ENCODE peak calls at places on chromosome 21, in four cellular contexts. One of them, this sample, is unnamed.

GRCh38 chr21:42532466-42533181 is 19.0 kb downstream of the SLC37A1 start:
- DNase-seq in GM12865: no peak
- DNase-seq in effector memory CD8-positive, alpha-beta T cell: no peak
- DNase-seq in uterus: peak; percentile 65
- DNase-seq in this sample: peak; percentile 98

GRCh38 chr21:44398499-44398898 is 45.1 kb downstream of the TRPM2 start:
- DNase-seq in effector memory CD8-positive, alpha-beta T cell: no peak
- DNase-seq in uterus: no peak
- DNase-seq in GM12865: no peak
- DNase-seq in this sample: no peak

GRCh38 chr21:39036581-39036980 is 146.7 kb downstream of the PSMG1 start:
- DNase-seq in effector memory CD8-positive, alpha-beta T cell: no peak
- DNase-seq in GM12865: no peak
- DNase-seq in uterus: no peak
- DNase-seq in this sample: no peak

GRCh38 chr21:39660191-39660590 is 47.5 kb downstream of the B3GALT5 start:
- DNase-seq in uterus: no peak
- DNase-seq in GM12865: no peak
- DNase-seq in effector memory CD8-positive, alpha-beta T cell: no peak
- DNase-seq in this sample: no peak

GRCh38 chr21:27677547-27677946 is 710.7 kb upstream of the ADAMTS5 start:
- DNase-seq in uterus: no peak
- DNase-seq in GM12865: no peak
- DNase-seq in effector memory CD8-positive, alpha-beta T cell: no peak
- DNase-seq in this sample: no peak

GRCh38 chr21:17612023-17612564 is 607 bp downstream of the BTG3 start:
- DNase-seq in GM12865: peak; percentile 31
- DNase-seq in uterus: peak; percentile 47
- DNase-seq in effector memory CD8-positive, alpha-beta T cell: no peak
- DNase-seq in this sample: no peak

GRCh38 chr21:41786521-41786987 is 19.7 kb upstream of the RIPK4 start:
- DNase-seq in effector memory CD8-positive, alpha-beta T cell: no peak
- DNase-seq in GM12865: no peak
- DNase-seq in uterus: no peak
- DNase-seq in this sample: no peak

GRCh38 chr21:37276377-37276776 is 9.2 kb upstream of the VPS26C start:
- DNase-seq in uterus: no peak
- DNase-seq in GM12865: no peak
- DNase-seq in effector memory CD8-positive, alpha-beta T cell: no peak
- DNase-seq in this sample: no peak

GRCh38 chr21:45029298-45029967 is 44.9 kb upstream of the ADARB1 start:
- DNase-seq in effector memory CD8-positive, alpha-beta T cell: no peak
- DNase-seq in uterus: no peak
- DNase-seq in GM12865: no peak
- DNase-seq in this sample: no peak

GRCh38 chr21:28823464-28823863 is 169.2 kb downstream of the LTN1 start:
- DNase-seq in uterus: no peak
- DNase-seq in GM12865: no peak
- DNase-seq in effector memory CD8-positive, alpha-beta T cell: no peak
- DNase-seq in this sample: no peak

GRCh38 chr21:38910390-38911008 is 104.8 kb downstream of the ETS2 start:
- DNase-seq in uterus: no peak
- DNase-seq in effector memory CD8-positive, alpha-beta T cell: no peak
- DNase-seq in GM12865: no peak
- DNase-seq in this sample: no peak

GRCh38 chr21:42811960-42812359 is 67.4 kb downstream of the WDR4 start:
- DNase-seq in GM12865: no peak
- DNase-seq in uterus: no peak
- DNase-seq in effector memory CD8-positive, alpha-beta T cell: no peak
- DNase-seq in this sample: no peak

GRCh38 chr21:20968391-20968790 is 29.8 kb upstream of the NCAM2 start:
- DNase-seq in effector memory CD8-positive, alpha-beta T cell: no peak
- DNase-seq in uterus: no peak
- DNase-seq in GM12865: no peak
- DNase-seq in this sample: no peak

GRCh38 chr21:18244721-18245486 is at the start of gene CHODL:
- DNase-seq in GM12865: no peak
- DNase-seq in uterus: no peak
- DNase-seq in effector memory CD8-positive, alpha-beta T cell: no peak
- DNase-seq in this sample: no peak

GRCh38 chr21:39033878-39034589 is 149.2 kb downstream of the PSMG1 start:
- DNase-seq in effector memory CD8-positive, alpha-beta T cell: no peak
- DNase-seq in GM12865: no peak
- DNase-seq in uterus: no peak
- DNase-seq in this sample: no peak

GRCh38 chr21:39137248-39138186 is 45.7 kb downstream of the PSMG1 start:
- DNase-seq in GM12865: no peak
- DNase-seq in effector memory CD8-positive, alpha-beta T cell: no peak
- DNase-seq in uterus: peak; percentile 45
- DNase-seq in this sample: no peak

GRCh38 chr21:37645848-37646247 is 270.4 kb downstream of the KCNJ6 start:
- DNase-seq in uterus: no peak
- DNase-seq in effector memory CD8-positive, alpha-beta T cell: no peak
- DNase-seq in GM12865: no peak
- DNase-seq in this sample: no peak

GRCh38 chr21:39136711-39137110 is 46.5 kb downstream of the PSMG1 start:
- DNase-seq in effector memory CD8-positive, alpha-beta T cell: no peak
- DNase-seq in GM12865: no peak
- DNase-seq in uterus: no peak
- DNase-seq in this sample: no peak

GRCh38 chr21:30994917-30995316 is 43.4 kb downstream of the KRTAP19-8 start:
- DNase-seq in uterus: no peak
- DNase-seq in GM12865: no peak
- DNase-seq in effector memory CD8-positive, alpha-beta T cell: no peak
- DNase-seq in this sample: no peak

GRCh38 chr21:42288962-42289361 is 26.2 kb downstream of the TFF3 start:
- DNase-seq in uterus: no peak
- DNase-seq in effector memory CD8-positive, alpha-beta T cell: no peak
- DNase-seq in GM12865: no peak
- DNase-seq in this sample: no peak

GRCh38 chr21:45945066-45945867 is 36.3 kb upstream of the COL6A1 start:
- DNase-seq in uterus: no peak
- DNase-seq in effector memory CD8-positive, alpha-beta T cell: no peak
- DNase-seq in GM12865: no peak
- DNase-seq in this sample: no peak

GRCh38 chr21:46048926-46049889 is 48.7 kb upstream of the COL6A2 start:
- DNase-seq in uterus: peak; percentile 98
- DNase-seq in GM12865: no peak
- DNase-seq in effector memory CD8-positive, alpha-beta T cell: no peak
- DNase-seq in this sample: peak; percentile 76

GRCh38 chr21:35753308-35753707 is 307.0 kb downstream of the SETD4 start:
- DNase-seq in GM12865: no peak
- DNase-seq in uterus: no peak
- DNase-seq in effector memory CD8-positive, alpha-beta T cell: no peak
- DNase-seq in this sample: no peak

GRCh38 chr21:15224346-15225086 is 159.7 kb upstream of the NRIP1 start:
- DNase-seq in uterus: no peak
- DNase-seq in GM12865: no peak
- DNase-seq in effector memory CD8-positive, alpha-beta T cell: no peak
- DNase-seq in this sample: no peak

GRCh38 chr21:29248124-29248523 is 50.6 kb upstream of the BACH1 start:
- DNase-seq in GM12865: no peak
- DNase-seq in effector memory CD8-positive, alpha-beta T cell: no peak
- DNase-seq in uterus: no peak
- DNase-seq in this sample: no peak

GRCh38 chr21:32137266-32137665 is 141.6 kb downstream of the MIS18A start:
- DNase-seq in GM12865: peak; percentile 36
- DNase-seq in uterus: no peak
- DNase-seq in effector memory CD8-positive, alpha-beta T cell: no peak
- DNase-seq in this sample: no peak

GRCh38 chr21:17185685-17186084 is 327.2 kb upstream of the CXADR start:
- DNase-seq in effector memory CD8-positive, alpha-beta T cell: no peak
- DNase-seq in GM12865: no peak
- DNase-seq in uterus: no peak
- DNase-seq in this sample: no peak

GRCh38 chr21:38596264-38597042 is 98.2 kb upstream of the ERG start:
- DNase-seq in effector memory CD8-positive, alpha-beta T cell: no peak
- DNase-seq in GM12865: no peak
- DNase-seq in uterus: no peak
- DNase-seq in this sample: no peak

GRCh38 chr21:16427587-16428087 is 697.9 kb downstream of the USP25 start:
- DNase-seq in uterus: no peak
- DNase-seq in effector memory CD8-positive, alpha-beta T cell: no peak
- DNase-seq in GM12865: no peak
- DNase-seq in this sample: no peak